ENCODE peak calls at places on chromosomes 7 and 10, in seven cellular contexts. J is progenitor cell of endocrine pancreas, B is PC-3, P is psoas muscle, L is lung, O is thoracic aorta, C is endodermal cell. H is an unnamed sample.

GRCh38 chr7:2760098-2760889 is 72.3 kb downstream of the AMZ1 start:
- DNase-seq in L (no peak), B (peak), C (peak), J (no peak), P (peak), O (no peak), H (peak)

GRCh38 chr10:31928531-31929259 is at the start of gene ARHGAP12:
- DNase-seq in P (peak), J (peak), L (peak), O (peak), B (peak), C (peak), H (peak)

GRCh38 chr10:5553400-5554170 is 28.8 kb downstream of the CALML3 start:
- DNase-seq in B (no peak), P (peak), J (no peak), C (no peak), L (no peak), O (no peak), H (no peak)

GRCh38 chr10:78502208-78502943 is 468.7 kb downstream of the RPS24 start:
- DNase-seq in B (peak), L (no peak), J (no peak), C (peak), P (no peak), O (no peak), H (no peak)

GRCh38 chr10:74852406-74852805 is 26.0 kb downstream of the KAT6B start:
- DNase-seq in J (no peak), L (no peak), C (no peak), O (no peak), B (no peak), P (no peak), H (no peak)

GRCh38 chr7:53070883-53071282 is 35.5 kb downstream of the POM121L12 start:
- DNase-seq in P (no peak), L (no peak), C (no peak), J (no peak), O (no peak), B (no peak), H (no peak)

GRCh38 chr10:62554632-62555199 is 180.5 kb downstream of the ZNF365 start:
- DNase-seq in J (no peak), C (peak), L (no peak), P (no peak), B (peak), O (no peak), H (peak)

GRCh38 chr7:43302211-43302711 is 189.8 kb downstream of the HECW1 start:
- DNase-seq in L (no peak), B (peak), J (no peak), P (peak), O (no peak), C (peak), H (peak)

GRCh38 chr7:156892086-156892800 is 740 bp downstream of the LMBR1 start:
- DNase-seq in B (peak), L (peak), O (no peak), P (peak), C (peak), J (peak), H (peak)

GRCh38 chr7:3309140-3309539 is 8.1 kb downstream of the SDK1 start:
- DNase-seq in L (no peak), B (peak), O (no peak), P (no peak), J (no peak), C (no peak), H (no peak)

GRCh38 chr7:132575987-132576722 is at the start of gene PLXNA4:
- DNase-seq in B (peak), L (no peak), C (peak), P (no peak), O (no peak), J (no peak), H (no peak)

GRCh38 chr10:62759599-62760175 is 44.8 kb upstream of the ADO start:
- DNase-seq in C (no peak), L (no peak), B (no peak), P (no peak), O (no peak), J (no peak), H (no peak)

GRCh38 chr10:79202188-79203013 is 133.6 kb downstream of the ZMIZ1 start:
- DNase-seq in J (no peak), C (peak), L (no peak), P (no peak), O (no peak), B (peak), H (peak)

GRCh38 chr10:5510281-5511072 is 11.1 kb upstream of the CALML5 start:
- DNase-seq in J (no peak), L (no peak), P (no peak), C (no peak), B (no peak), O (no peak), H (no peak)

GRCh38 chr7:111990597-111990996 is 215.6 kb downstream of the DOCK4 start:
- DNase-seq in C (no peak), O (no peak), B (no peak), P (no peak), J (no peak), L (no peak), H (no peak)

GRCh38 chr10:76301950-76302349 is 870.5 kb downstream of the LRMDA start:
- DNase-seq in P (no peak), B (peak), C (no peak), J (no peak), O (no peak), L (no peak), H (no peak)
- TF ChIP-seq CTCF in P (no peak), B (peak), C (peak), J (peak), O (no peak), L (no peak), H (no peak)

DNA sequence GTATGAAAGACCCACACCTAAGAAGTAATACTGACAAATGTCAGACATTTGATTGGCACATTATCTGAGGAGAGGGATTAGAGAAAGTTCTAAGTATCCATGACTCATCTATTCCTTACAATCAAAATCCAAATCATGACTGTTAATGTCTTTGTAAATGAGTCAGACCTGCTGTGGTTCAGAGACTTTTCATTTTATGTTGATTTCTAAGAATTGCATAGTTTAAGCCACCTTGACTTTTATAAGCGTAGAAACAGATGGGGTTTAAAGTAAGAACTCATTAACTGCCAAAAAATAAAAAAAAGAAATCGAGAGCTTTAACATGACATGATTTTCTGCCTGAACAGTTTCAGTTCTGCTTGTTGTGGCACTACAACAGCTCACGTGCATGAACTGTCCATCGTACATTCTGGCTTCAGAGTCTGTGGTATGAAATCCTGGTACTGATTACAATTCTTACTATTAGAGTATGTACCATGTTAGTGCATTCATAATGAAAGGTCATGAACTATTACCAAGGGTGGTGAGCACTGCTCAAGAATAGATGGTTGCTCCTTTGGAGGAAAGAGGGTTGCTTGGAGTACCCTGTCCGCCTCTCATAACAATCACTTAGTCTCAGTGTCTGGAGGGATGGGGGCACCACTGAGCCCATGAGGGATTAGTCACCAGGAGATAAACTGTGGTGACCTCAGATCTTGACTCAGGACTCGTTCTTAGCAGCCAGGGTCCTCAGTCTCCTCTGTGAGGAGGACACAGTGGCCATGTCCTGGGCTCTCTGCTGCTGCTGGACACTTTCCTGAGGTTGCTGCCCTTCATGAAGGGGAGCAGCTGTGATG is 42.2 kb downstream of the ACSM6 start:
- DNase-seq in L (no peak), P (no peak), B (peak), O (no peak), J (no peak), C (no peak), H (peak)
- TF ChIP-seq CTCF in L (no peak), P (no peak), B (no peak), O (no peak), J (no peak), C (no peak), H (no peak)

GRCh38 chr7:149717481-149717880 is 55.9 kb downstream of the ZNF467 start:
- DNase-seq in B (no peak), J (no peak), P (no peak), O (no peak), L (no peak), C (peak), H (no peak)

GRCh38 chr7:149716932-149717307 is 56.5 kb downstream of the ZNF467 start:
- DNase-seq in P (no peak), J (no peak), B (no peak), C (no peak), O (no peak), L (no peak), H (no peak)

GRCh38 chr7:149714910-149715471 is 58.4 kb downstream of the ZNF467 start:
- DNase-seq in B (peak), J (no peak), L (peak), O (no peak), C (no peak), P (no peak), H (peak)

GRCh38 chr7:149715476-149715875 is 57.9 kb downstream of the ZNF467 start:
- DNase-seq in J (no peak), B (no peak), O (no peak), C (peak), P (no peak), L (peak), H (no peak)

GRCh38 chr7:149716007-149716931 is 57.1 kb downstream of the ZNF467 start:
- DNase-seq in L (peak), C (peak), P (no peak), J (no peak), O (no peak), B (no peak), H (no peak)
- TF ChIP-seq CTCF in L (no peak), C (peak), P (no peak), J (no peak), O (no peak), B (peak), H (no peak)

GRCh38 chr7:16918288-16918895 is 36.6 kb upstream of the AGR3 start:
- DNase-seq in O (no peak), C (peak), B (peak), L (no peak), J (no peak), P (no peak), H (peak)
- TF ChIP-seq CTCF in O (peak), C (peak), B (peak), L (peak), J (peak), P (peak), H (peak)

DNA sequence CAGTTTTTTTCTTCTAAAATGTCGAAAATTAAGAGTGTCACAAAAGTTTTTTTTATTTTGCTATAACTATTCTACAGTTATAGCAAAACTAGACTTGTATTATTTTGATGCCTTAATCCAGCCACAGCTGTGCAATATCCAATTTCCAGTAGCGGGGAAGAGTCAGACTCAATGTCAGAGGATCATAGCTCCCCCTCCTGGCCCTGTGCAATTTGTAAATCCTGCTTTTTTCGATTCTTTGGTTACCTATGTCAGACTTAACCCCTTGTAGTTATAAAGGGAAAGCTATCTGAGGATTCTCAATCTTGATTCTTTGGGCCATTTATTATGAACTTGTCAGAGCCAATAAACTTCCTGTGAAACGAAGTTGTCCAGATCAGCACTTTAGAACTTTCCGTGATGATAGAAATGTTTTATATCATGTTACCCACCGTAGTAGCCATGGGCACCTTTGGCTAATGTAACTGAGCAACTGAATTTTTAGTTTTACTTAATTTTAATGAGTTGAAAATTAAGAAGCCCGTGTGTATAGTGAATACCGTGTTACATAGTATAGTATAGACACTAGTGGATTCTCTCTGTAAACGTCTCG is 87.7 kb upstream of the PRKCQ start:
- DNase-seq in C (peak), P (no peak), J (peak), L (no peak), O (no peak), B (peak), H (peak)
- TF ChIP-seq CTCF in C (peak), P (peak), J (peak), L (no peak), O (no peak), B (peak), H (peak)

DNA sequence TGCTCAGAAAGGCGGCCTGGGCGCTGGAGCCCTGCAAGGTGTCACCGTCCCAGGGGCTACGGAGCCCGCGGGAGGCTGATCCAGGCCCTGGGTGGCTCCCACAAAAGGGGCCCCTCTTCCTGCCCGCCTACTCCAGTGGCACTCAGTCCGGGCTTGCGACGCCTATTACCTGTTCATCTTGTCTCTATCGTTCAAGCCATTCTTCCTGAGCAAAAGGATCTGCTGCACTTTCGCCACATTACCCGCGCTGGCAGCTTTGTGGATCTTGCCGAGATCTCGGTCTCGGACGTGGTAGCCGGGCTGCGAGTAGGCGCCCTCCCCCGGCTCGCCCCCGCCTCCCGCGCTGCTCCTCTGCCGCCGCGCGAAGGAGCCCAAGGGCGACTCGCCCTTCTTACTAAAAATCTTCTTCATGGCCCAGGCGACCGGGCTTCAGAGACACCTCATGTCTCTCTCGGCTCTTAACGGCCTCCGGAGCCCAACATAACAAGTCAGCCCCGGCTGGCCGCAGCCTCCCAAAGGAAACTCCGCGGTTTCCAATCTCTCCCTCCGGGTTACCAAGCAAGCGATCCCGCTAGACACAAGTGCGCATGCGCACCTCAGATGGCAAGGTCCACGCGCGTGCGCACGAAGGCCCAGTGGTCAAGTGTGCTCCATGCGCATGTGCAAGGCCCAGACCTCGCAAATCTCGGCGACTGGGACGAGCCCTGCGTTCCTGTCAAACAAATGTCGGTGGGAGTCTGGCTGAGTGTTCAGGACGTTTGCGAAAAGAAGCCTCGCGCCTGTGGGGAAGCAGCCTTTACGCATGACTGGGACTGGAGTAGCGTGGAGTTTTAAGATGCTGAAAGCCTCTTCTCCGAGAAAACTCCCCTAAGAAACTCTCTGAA is at the start of gene ANKRD26:
- DNase-seq in O (peak), P (peak), B (peak), J (peak), L (peak), C (peak), H (peak)
- TF ChIP-seq CTCF in O (no peak), P (no peak), B (no peak), J (no peak), L (no peak), C (no peak), H (no peak)

DNA sequence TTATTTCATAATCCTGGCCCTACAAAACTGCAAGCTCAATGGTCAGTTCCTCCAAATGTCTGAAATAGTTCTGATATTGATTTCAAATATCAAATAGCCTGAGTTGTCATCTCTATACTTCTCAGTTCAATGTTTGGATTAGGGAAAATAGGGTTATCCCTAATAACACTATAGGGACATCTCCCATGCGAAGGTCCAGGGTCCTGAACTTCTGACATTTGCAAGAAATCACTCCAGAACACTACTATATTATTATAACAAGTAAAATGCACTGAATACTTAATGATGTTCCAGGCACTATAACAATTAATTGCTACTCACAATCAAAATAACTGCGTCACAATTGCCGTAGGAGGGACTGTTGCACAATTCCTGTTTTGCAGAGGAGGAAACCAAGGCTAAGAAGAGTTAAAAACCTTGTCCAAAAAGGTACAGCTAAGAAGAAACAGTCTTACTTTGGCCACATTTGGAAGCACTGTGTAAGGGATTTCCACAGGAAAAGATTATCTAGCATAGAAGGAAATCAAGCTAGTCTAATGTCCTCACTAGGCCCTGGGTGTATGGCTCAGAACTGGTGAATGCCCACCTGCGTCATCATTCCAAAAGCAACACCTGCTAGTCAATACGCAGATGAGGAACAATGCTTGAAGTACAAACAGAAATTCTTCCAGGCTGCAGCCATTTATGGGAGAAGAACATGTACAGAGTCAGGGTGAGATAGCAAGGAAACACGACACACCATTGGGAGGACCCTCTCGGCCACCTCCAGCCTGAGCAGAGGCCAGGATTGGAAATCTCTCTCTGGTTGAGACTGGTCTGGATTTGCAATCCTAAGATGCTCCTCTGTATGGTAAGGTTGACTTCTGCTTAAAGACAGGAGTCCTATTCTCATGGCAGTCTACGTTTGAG is 48.3 kb downstream of the ABLIM1 start:
- DNase-seq in O (no peak), L (no peak), P (no peak), J (no peak), B (no peak), C (no peak), H (no peak)
- TF ChIP-seq CTCF in O (no peak), L (no peak), P (no peak), J (no peak), B (no peak), C (no peak), H (no peak)

H was measured in activated CD8-positive, alpha-beta T cell treated with anti-CD3 and anti-CD28 coated beads for 36 hours.